ENCODE peak calls at places on chromosomes 2 and 18, in six cellular contexts. K is WTC11, R is endothelial cell of umbilical vein, T is K562, A is HepG2, G is H1. M is an unnamed sample.

GRCh38 chr2:190867182-190867581 is 13.4 kb upstream of the GLS start:
- DNase-seq in G (no peak), R (no peak), K (no peak), A (no peak), T (no peak), M (no peak)

GRCh38 chr2:19124135-19124534 is 234.3 kb downstream of the OSR1 start:
- DNase-seq in T (no peak), G (no peak), K (no peak), A (no peak), R (no peak), M (peak; percentile 42)

GRCh38 chr2:14626873-14627272 is 5.6 kb upstream of the LRATD1 start:
- DNase-seq in T (no peak), K (no peak), A (no peak), G (no peak), R (no peak), M (no peak)

GRCh38 chr18:23302852-23303527 is 150.1 kb upstream of the RIOK3 start:
- DNase-seq in R (peak; percentile 98), G (no peak), T (no peak), K (no peak), A (no peak), M (no peak)

GRCh38 chr2:235063501-235063961 is 111.7 kb downstream of the SH3BP4 start:
- DNase-seq in K (no peak), A (no peak), G (no peak), T (no peak), R (no peak), M (no peak)

GRCh38 chr18:74897971-74898657 is 300.4 kb downstream of the ZNF407 start:
- DNase-seq in A (no peak), G (no peak), R (peak; percentile 21), T (no peak), K (no peak), M (no peak)

GRCh38 chr2:112047537-112048235 is 7.4 kb upstream of the TMEM87B start:
- DNase-seq in T (no peak), R (no peak), A (peak; percentile 76), G (no peak), K (no peak), M (no peak)

GRCh38 chr2:151083864-151084263 is 177.8 kb downstream of the RBM43 start:
- DNase-seq in T (no peak), A (no peak), K (no peak), R (no peak), G (no peak), M (no peak)

GRCh38 chr2:172438064-172438421 is 10.7 kb downstream of the ITGA6 start:
- DNase-seq in R (no peak), A (no peak), G (no peak), T (no peak), K (no peak), M (peak; percentile 18)

GRCh38 chr2:7209776-7210555 is 292.8 kb downstream of the RNF144A start:
- DNase-seq in T (no peak), R (no peak), A (no peak), K (no peak), G (no peak), M (no peak)

GRCh38 chr2:235384624-235385023 is 109.2 kb upstream of the AGAP1 start:
- DNase-seq in R (no peak), A (no peak), G (peak; percentile 56), T (no peak), K (peak; percentile 59), M (no peak)

GRCh38 chr2:176924909-176925548 is 287.6 kb upstream of the HNRNPA3 start:
- DNase-seq in R (no peak), T (no peak), K (no peak), G (no peak), A (no peak), M (no peak)

GRCh38 chr2:6054394-6054732 is 362.2 kb downstream of the SOX11 start:
- DNase-seq in G (no peak), K (no peak), R (no peak), A (no peak), T (no peak), M (no peak)

GRCh38 chr2:126802316-126802715 is 96.4 kb upstream of the TEX51 start:
- DNase-seq in R (no peak), G (peak; percentile 43), K (no peak), T (no peak), A (no peak), M (no peak)

GRCh38 chr2:118310878-118311442 is 222.7 kb downstream of the INSIG2 start:
- DNase-seq in R (no peak), K (peak; percentile 78), G (peak; percentile 81), T (no peak), A (no peak), M (no peak)

GRCh38 chr2:118310016-118310877 is 222.0 kb downstream of the INSIG2 start:
- DNase-seq in A (no peak), K (peak; percentile 56), T (peak; percentile 67), G (peak; percentile 79), R (peak; percentile 48), M (no peak)

GRCh38 chr2:118307864-118308263 is 219.6 kb downstream of the INSIG2 start:
- DNase-seq in A (no peak), G (no peak), T (no peak), K (no peak), R (no peak), M (no peak)

GRCh38 chr2:118312963-118313756 is 224.9 kb downstream of the INSIG2 start:
- DNase-seq in K (peak; percentile 54), A (no peak), G (peak; percentile 53), T (peak; percentile 14), R (no peak), M (no peak)

DNA sequence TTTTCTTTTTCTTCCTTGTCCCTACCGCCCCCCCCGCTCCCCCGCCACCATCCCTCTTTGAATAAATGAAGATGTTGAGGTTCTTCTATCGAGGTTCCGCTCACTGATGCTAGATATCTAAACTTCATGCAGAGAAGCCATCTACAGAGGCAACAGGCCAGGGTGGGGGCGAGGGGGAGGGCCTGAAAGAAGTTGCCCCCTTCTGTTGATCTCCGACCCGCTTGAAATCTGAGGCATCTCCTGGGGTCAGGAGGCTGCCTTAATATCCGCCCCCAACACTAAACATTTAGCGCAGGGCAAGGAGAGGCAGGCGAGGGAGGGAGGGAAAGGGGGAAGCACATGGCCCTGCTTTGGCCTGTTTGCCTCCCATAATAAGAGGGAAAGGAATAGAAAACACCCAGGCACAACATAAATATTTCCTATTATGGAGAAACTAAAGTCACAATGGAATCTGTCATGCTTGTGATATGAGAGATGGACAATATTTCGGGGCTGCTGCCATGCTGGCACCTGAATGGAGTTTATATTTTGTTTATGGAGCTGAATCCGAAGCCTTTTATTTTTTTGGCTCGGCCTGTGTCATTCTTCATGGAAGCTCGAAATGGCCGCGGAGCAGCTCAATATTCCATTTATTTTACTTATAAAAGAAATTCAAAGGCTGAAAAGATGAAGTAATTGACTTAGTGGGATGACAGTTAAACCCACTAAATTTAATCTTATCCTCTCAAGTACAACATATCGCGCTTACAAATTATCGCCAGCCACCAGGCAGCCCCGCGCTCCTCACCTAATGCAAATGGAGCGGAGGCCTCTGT is 221.1 kb downstream of the INSIG2 start:
- DNase-seq in G (no peak), A (no peak), K (no peak), R (peak; percentile 44), T (no peak), M (no peak)
- TF ChIP-seq JUN in G (no peak), A (no peak), K (no peak), R (no peak), T (no peak), M (no peak)

DNA sequence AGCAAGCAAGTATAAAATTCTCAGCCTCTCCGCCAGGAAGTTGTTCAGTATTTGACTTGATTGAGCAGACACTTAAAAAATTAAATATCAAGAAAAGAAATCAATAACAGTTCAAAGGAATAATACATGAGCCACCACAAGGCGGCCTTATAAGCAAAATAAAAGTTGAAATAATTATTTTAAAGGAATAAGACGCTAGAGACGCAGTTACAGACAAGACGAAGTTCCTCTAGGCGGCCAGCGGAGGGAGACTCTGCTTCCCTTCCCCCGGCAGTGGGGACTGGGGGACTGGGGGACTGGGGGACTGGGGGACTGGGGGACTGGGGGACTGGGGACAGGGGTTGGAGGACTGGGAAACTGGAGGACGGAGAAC is 524 bp downstream of the CCDC178 start:
- DNase-seq in G (no peak), A (no peak), R (peak; percentile 46), T (peak; percentile 33), K (peak; percentile 75), M (peak; percentile 48)
- TF ChIP-seq JUN in G (no peak), A (no peak), R (no peak), T (no peak), K (no peak), M (no peak)

GRCh38 chr2:201360256-201360655 is 3.1 kb upstream of the FLACC1 start:
- DNase-seq in A (no peak), K (no peak), G (no peak), T (no peak), R (no peak), M (no peak)

GRCh38 chr2:201361078-201361477 is 3.9 kb upstream of the FLACC1 start:
- DNase-seq in T (no peak), R (no peak), G (no peak), A (no peak), K (no peak), M (no peak)

GRCh38 chr2:201363857-201364560 is 6.9 kb upstream of the FLACC1 start:
- DNase-seq in R (peak; percentile 54), A (peak; percentile 64), K (no peak), T (peak; percentile 18), G (no peak), M (peak; percentile 8)

GRCh38 chr2:201358684-201359083 is 1.5 kb upstream of the FLACC1 start:
- DNase-seq in G (no peak), K (no peak), T (no peak), A (no peak), R (peak; percentile 5), M (peak; percentile 15)

DNA sequence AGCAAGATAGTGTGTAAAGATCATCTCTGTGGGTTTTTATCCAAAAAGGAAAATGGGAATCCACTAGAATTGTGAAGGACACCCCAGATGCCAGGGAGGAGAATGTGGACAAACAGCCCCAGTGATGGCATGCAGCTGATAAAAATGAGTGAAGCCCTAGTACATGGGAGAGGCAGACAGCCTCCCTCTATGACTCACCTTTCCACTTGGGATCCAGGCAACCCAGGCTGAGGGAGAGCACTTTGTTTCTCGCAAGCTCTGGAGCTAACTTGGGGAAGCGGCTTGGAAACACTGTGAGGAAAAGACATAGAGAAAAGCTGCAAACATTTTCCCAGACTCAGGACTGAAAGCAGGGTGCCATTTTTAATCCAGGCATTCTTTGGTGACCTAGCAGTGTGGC is 5.3 kb upstream of the FLACC1 start:
- DNase-seq in G (no peak), K (no peak), R (no peak), A (no peak), T (no peak), M (no peak)
- TF ChIP-seq JUN in G (no peak), K (no peak), R (no peak), A (no peak), T (no peak), M (no peak)

DNA sequence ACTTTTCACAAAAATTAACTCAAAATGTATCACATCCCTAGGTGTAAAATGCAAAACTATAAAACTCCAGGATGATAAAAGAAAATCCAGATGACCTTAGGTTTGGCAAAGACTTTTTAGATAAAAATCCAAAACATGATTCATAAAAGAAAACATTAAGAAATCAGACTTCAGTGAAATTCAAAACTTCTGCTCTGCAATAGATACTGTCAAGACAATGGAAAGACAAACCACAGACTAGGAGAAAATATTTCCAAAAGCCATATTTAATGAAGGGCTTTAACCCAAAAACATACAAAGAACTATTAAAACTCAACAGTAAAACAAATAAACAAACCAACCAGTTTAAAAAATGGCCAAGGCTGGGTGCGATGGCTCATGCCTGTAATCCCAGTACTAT is 173.6 kb upstream of the SPOPL start:
- DNase-seq in A (no peak), K (no peak), G (no peak), T (no peak), R (no peak), M (no peak)
- TF ChIP-seq JUN in A (no peak), K (no peak), G (no peak), T (no peak), R (no peak), M (no peak)